ENCODE peak calls at places on chromosomes 11 and 22, in six cellular contexts. One of them, this sample, is unnamed.

GRCh38 chr11:122637538-122637937 is 18.0 kb upstream of the UBASH3B start:
- DNase-seq in mesenchymal stem cell: no peak
- DNase-seq in neuronal stem cell: no peak
- DNase-seq in H9: no peak
- DNase-seq in H1: no peak
- DNase-seq in trophoblast cell: no peak
- DNase-seq in this sample: no peak

GRCh38 chr11:7706377-7706776 is at the start of gene OVCH2:
- DNase-seq in mesenchymal stem cell: no peak
- DNase-seq in neuronal stem cell: no peak
- DNase-seq in H9: no peak
- DNase-seq in H1: no peak
- DNase-seq in trophoblast cell: no peak
- DNase-seq in this sample: no peak

GRCh38 chr11:83257638-83258229 is 28.4 kb downstream of the CCDC90B start:
- DNase-seq in mesenchymal stem cell: peak
- DNase-seq in neuronal stem cell: no peak
- DNase-seq in H9: no peak
- DNase-seq in H1: no peak
- DNase-seq in trophoblast cell: peak
- DNase-seq in this sample: peak

GRCh38 chr11:71962428-71963038 is 33.7 kb downstream of the RNF121 start:
- DNase-seq in mesenchymal stem cell: peak
- DNase-seq in neuronal stem cell: no peak
- DNase-seq in H9: no peak
- DNase-seq in H1: no peak
- DNase-seq in trophoblast cell: no peak
- DNase-seq in this sample: peak

GRCh38 chr22:30290679-30291333 is 1.5 kb upstream of the CASTOR1 start:
- DNase-seq in mesenchymal stem cell: peak
- DNase-seq in neuronal stem cell: peak
- DNase-seq in H9: no peak
- DNase-seq in H1: no peak
- DNase-seq in trophoblast cell: peak
- DNase-seq in this sample: peak

GRCh38 chr22:19761022-19761499 is 483 bp downstream of the TBX1 start:
- DNase-seq in mesenchymal stem cell: no peak
- DNase-seq in neuronal stem cell: no peak
- DNase-seq in H9: peak
- DNase-seq in H1: no peak
- DNase-seq in trophoblast cell: peak
- DNase-seq in this sample: no peak

GRCh38 chr11:58286249-58286648 is 18.2 kb upstream of the OR10W1 start:
- DNase-seq in mesenchymal stem cell: peak
- DNase-seq in neuronal stem cell: peak
- DNase-seq in H9: peak
- DNase-seq in H1: no peak
- DNase-seq in trophoblast cell: peak
- DNase-seq in this sample: peak

GRCh38 chr11:128733440-128734115 is 39.7 kb downstream of the FLI1 start:
- DNase-seq in mesenchymal stem cell: peak
- DNase-seq in neuronal stem cell: peak
- DNase-seq in H9: peak
- DNase-seq in H1: peak
- DNase-seq in trophoblast cell: peak
- DNase-seq in this sample: peak

GRCh38 chr11:70460959-70461358 is 62.6 kb downstream of the CTTN start:
- DNase-seq in mesenchymal stem cell: no peak
- DNase-seq in neuronal stem cell: no peak
- DNase-seq in H9: no peak
- DNase-seq in H1: no peak
- DNase-seq in trophoblast cell: no peak
- DNase-seq in this sample: no peak

GRCh38 chr11:11146830-11147229 is 206.2 kb downstream of the CSNK2A3 start:
- DNase-seq in mesenchymal stem cell: no peak
- DNase-seq in neuronal stem cell: no peak
- DNase-seq in H9: no peak
- DNase-seq in H1: no peak
- DNase-seq in trophoblast cell: no peak
- DNase-seq in this sample: no peak

GRCh38 chr11:6427516-6427915 is 8.6 kb upstream of the APBB1 start:
- DNase-seq in mesenchymal stem cell: no peak
- DNase-seq in neuronal stem cell: no peak
- DNase-seq in H9: no peak
- DNase-seq in H1: no peak
- DNase-seq in trophoblast cell: no peak
- DNase-seq in this sample: no peak

GRCh38 chr11:47889714-47890441 is 41.7 kb upstream of the NUP160 start:
- DNase-seq in mesenchymal stem cell: no peak
- DNase-seq in neuronal stem cell: no peak
- DNase-seq in H9: no peak
- DNase-seq in H1: no peak
- DNase-seq in trophoblast cell: no peak
- DNase-seq in this sample: no peak

GRCh38 chr11:115616941-115617340 is 112.7 kb upstream of the CADM1 start:
- DNase-seq in mesenchymal stem cell: peak
- DNase-seq in neuronal stem cell: no peak
- DNase-seq in H9: no peak
- DNase-seq in H1: no peak
- DNase-seq in trophoblast cell: no peak
- DNase-seq in this sample: peak

DNA sequence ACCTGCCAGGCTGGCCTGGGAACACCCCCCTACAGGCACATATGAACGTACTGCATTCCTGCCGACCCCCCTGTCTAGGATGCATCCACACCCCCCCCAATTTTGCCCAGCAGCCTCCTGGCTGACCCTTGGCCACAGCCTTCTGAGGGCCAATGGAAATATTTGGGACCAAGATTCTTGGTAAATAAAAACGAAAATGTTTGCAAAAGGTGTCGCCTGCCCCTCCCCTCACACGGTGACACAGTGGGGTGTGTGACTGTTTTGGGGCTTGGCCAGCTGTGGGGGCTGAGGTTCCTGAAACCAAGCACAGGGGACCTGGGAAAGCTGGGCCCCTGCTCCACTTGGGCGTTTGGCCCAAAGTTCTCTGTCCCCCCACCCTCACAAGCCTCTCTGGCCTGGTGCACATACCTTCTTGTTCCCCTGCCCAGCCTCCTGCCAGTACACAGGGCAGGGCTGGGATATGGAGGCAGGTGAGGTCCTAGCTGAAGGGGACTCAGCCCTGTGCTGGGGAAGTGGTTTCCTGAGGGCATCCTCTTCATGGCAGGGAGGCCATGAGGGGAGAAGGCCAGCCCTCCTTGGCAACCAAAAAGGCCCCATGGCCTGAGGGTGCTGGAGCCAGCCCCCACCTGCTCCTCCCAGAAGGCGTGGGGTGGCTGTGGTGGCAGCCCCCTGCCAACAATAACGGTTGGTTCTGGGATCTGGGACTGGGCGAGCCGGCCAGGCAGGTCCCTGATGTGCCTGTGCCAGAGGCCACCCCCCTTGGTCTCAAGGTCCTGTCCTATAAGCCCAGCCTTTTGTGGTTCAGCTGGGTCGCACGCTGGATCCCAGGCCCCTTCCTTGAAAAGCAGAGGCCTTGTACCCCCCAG is 2.1 kb upstream of the CRACR2B start:
- DNase-seq in mesenchymal stem cell: no peak
- DNase-seq in neuronal stem cell: no peak
- DNase-seq in H9: no peak
- DNase-seq in H1: no peak
- DNase-seq in trophoblast cell: no peak
- DNase-seq in this sample: no peak
- H3K14ac ChIP-seq in mesenchymal stem cell: no peak
- H3K14ac ChIP-seq in neuronal stem cell: no peak
- H3K14ac ChIP-seq in H9: no peak
- H3K14ac ChIP-seq in H1: no peak
- H3K14ac ChIP-seq in trophoblast cell: no peak
- H3K14ac ChIP-seq in this sample: no peak

GRCh38 chr11:92104349-92104748 is 120.3 kb upstream of the FAT3 start:
- DNase-seq in mesenchymal stem cell: no peak
- DNase-seq in neuronal stem cell: no peak
- DNase-seq in H9: no peak
- DNase-seq in H1: no peak
- DNase-seq in trophoblast cell: no peak
- DNase-seq in this sample: no peak
- H3K14ac ChIP-seq in mesenchymal stem cell: no peak
- H3K14ac ChIP-seq in neuronal stem cell: no peak
- H3K14ac ChIP-seq in H9: no peak
- H3K14ac ChIP-seq in H1: no peak
- H3K14ac ChIP-seq in trophoblast cell: no peak
- H3K14ac ChIP-seq in this sample: no peak

DNA sequence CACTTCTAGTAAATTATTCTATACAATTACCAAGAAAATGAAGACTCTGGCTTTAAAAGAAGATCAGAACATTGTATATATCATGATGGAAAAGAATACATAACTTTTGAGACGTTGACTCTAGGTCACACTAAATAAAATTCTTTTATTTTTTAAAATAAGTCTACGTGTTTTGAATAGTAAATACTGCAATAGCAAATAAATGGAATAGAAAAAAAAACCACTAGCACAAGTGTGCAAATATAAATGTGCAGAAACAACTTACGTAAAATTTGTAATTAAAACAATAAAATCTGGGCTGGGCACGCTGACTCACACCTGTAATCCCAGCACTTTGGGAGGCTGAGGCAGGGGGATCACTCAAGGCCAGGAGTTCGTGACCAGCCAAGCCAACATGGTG is 17.9 kb downstream of the SIK3 start:
- DNase-seq in mesenchymal stem cell: no peak
- DNase-seq in neuronal stem cell: no peak
- DNase-seq in H9: no peak
- DNase-seq in H1: no peak
- DNase-seq in trophoblast cell: no peak
- DNase-seq in this sample: no peak
- H3K14ac ChIP-seq in mesenchymal stem cell: no peak
- H3K14ac ChIP-seq in neuronal stem cell: no peak
- H3K14ac ChIP-seq in H9: no peak
- H3K14ac ChIP-seq in H1: no peak
- H3K14ac ChIP-seq in trophoblast cell: no peak
- H3K14ac ChIP-seq in this sample: no peak

DNA sequence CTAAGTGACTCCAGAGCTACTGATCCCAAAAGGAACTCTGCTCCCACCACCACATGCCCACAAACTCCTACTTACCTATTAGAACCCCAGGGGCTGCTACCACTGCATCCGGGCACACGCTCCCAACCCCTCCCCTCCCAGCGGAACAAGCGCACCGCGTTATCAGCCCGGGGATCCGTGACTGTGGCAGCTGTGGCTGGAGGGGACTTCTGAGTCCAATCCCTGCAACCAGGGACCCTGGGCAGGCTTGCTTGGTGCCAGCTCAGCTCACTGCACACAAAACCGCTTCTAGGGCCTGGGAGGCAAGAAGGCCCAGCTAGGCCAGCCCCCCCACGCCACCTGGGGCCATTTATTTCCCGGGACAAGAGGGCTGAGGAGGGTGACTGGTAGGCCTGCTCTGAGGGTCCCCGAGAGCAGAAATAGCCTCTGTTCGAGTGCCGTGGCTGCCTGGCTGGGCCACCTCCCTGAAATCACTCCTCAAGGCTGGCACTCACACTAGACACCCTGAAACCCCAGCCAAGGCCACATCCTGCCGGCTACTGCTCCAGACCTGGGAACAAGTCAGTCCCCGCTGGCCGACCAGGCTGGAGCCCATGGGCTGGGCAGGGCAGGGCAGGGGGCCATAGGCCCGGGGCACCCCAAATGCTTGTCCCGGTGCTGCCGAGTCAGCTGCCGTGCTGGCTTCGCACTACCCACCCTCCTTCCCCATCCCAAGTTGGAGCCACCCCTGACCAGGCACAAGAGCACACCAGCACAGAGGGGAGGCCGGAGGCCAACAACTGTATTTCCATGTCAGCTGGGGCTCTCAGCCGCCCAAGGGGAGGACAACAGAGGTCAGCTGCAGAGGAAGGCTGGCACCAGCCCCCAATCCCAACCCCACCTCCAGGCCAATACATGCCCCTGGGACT is 1.9 kb upstream of the IFITM10 start:
- DNase-seq in mesenchymal stem cell: no peak
- DNase-seq in neuronal stem cell: no peak
- DNase-seq in H9: no peak
- DNase-seq in H1: no peak
- DNase-seq in trophoblast cell: no peak
- DNase-seq in this sample: no peak
- H3K14ac ChIP-seq in mesenchymal stem cell: no peak
- H3K14ac ChIP-seq in neuronal stem cell: no peak
- H3K14ac ChIP-seq in H9: no peak
- H3K14ac ChIP-seq in H1: no peak
- H3K14ac ChIP-seq in trophoblast cell: no peak
- H3K14ac ChIP-seq in this sample: no peak

DNA sequence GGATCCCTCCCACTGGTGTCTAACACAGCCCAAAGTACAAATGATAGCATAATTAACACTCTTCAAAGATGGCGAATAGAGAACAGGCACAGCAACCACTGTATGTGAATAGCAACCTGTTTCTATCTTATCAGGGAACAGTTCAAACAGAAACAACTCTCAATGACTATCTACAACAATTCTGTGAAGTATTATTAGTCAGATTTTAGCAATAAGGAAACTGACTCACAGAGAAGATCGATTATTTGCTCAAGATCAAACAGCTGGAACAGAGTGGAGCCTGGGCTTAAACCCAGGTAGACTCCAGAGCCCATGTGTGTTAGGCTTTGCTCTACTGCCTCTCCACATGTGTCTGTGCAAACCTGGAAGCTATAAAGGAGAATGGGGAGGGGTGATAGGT is 88.7 kb downstream of the C11orf58 start:
- DNase-seq in mesenchymal stem cell: no peak
- DNase-seq in neuronal stem cell: no peak
- DNase-seq in H9: no peak
- DNase-seq in H1: no peak
- DNase-seq in trophoblast cell: no peak
- DNase-seq in this sample: no peak
- H3K14ac ChIP-seq in mesenchymal stem cell: no peak
- H3K14ac ChIP-seq in neuronal stem cell: no peak
- H3K14ac ChIP-seq in H9: no peak
- H3K14ac ChIP-seq in H1: no peak
- H3K14ac ChIP-seq in trophoblast cell: no peak
- H3K14ac ChIP-seq in this sample: no peak

GRCh38 chr22:18062421-18062820 is 15.4 kb upstream of the PEX26 start:
- DNase-seq in mesenchymal stem cell: no peak
- DNase-seq in neuronal stem cell: no peak
- DNase-seq in H9: no peak
- DNase-seq in H1: no peak
- DNase-seq in trophoblast cell: peak
- DNase-seq in this sample: no peak
- H3K14ac ChIP-seq in mesenchymal stem cell: no peak
- H3K14ac ChIP-seq in neuronal stem cell: no peak
- H3K14ac ChIP-seq in H9: no peak
- H3K14ac ChIP-seq in H1: no peak
- H3K14ac ChIP-seq in trophoblast cell: no peak
- H3K14ac ChIP-seq in this sample: no peak

GRCh38 chr11:84865257-84865656 is 761.9 kb downstream of the DLG2 start:
- DNase-seq in mesenchymal stem cell: no peak
- DNase-seq in neuronal stem cell: no peak
- DNase-seq in H9: no peak
- DNase-seq in H1: no peak
- DNase-seq in trophoblast cell: no peak
- DNase-seq in this sample: no peak
- H3K14ac ChIP-seq in mesenchymal stem cell: no peak
- H3K14ac ChIP-seq in neuronal stem cell: no peak
- H3K14ac ChIP-seq in H9: no peak
- H3K14ac ChIP-seq in H1: no peak
- H3K14ac ChIP-seq in trophoblast cell: no peak
- H3K14ac ChIP-seq in this sample: no peak

This sample was measured in IMR-90.